ENCODE peak calls at places on chromosomes 16 and 17, in seven cellular contexts. Y is esophagus squamous epithelium, U is mucosa of descending colon, B is cardiac muscle cell, L is RWPE1, Q is right lobe of liver, I is fibroblast of pulmonary artery. P is an unnamed sample.

GRCh38 chr16:4538067-4538385 is 547 bp downstream of the CDIP1 start:
- DNase-seq in L (peak), Q (peak), Y (no peak), I (no peak), U (no peak), B (peak), P (no peak)

GRCh38 chr16:26177438-26177837 is 485.7 kb downstream of the HS3ST4 start:
- DNase-seq in Y (no peak), Q (no peak), U (no peak), B (no peak), L (no peak), I (no peak), P (no peak)

GRCh38 chr16:87608400-87608985 is 6.2 kb downstream of the JPH3 start:
- DNase-seq in L (peak), B (peak), Y (no peak), U (peak), Q (no peak), I (peak), P (no peak)

GRCh38 chr17:29909604-29910003 is 20.4 kb downstream of the SSH2 start:
- DNase-seq in I (no peak), B (no peak), Q (no peak), Y (no peak), U (no peak), L (peak), P (no peak)

GRCh38 chr17:35700157-35700556 is 31.3 kb upstream of the RASL10B start:
- DNase-seq in L (no peak), U (no peak), I (peak), Y (no peak), Q (no peak), B (no peak), P (no peak)

GRCh38 chr17:75181608-75182318 is 996 bp downstream of the SUMO2 start:
- DNase-seq in L (no peak), Y (no peak), B (peak), U (peak), I (no peak), Q (peak), P (no peak)

GRCh38 chr17:77163521-77164280 is 22.9 kb downstream of the SEC14L1 start:
- DNase-seq in B (no peak), U (no peak), I (no peak), Y (no peak), Q (no peak), L (no peak), P (no peak)

GRCh38 chr16:51245306-51245705 is 94.2 kb upstream of the SALL1 start:
- DNase-seq in L (no peak), Q (no peak), U (no peak), Y (no peak), B (no peak), I (no peak), P (no peak)

GRCh38 chr17:19647697-19648474 is 665 bp upstream of the ALDH3A2 start:
- DNase-seq in U (peak), Q (peak), Y (no peak), L (peak), B (peak), I (peak), P (peak)

GRCh38 chr17:19651461-19652238 is 3.1 kb downstream of the ALDH3A2 start:
- DNase-seq in I (no peak), Q (no peak), Y (no peak), L (no peak), B (no peak), U (peak), P (no peak)

GRCh38 chr17:19646788-19647696 is 1.5 kb upstream of the ALDH3A2 start:
- DNase-seq in L (no peak), Y (no peak), Q (peak), B (peak), U (no peak), I (peak), P (no peak)

GRCh38 chr17:19650826-19651225 is 2.3 kb downstream of the ALDH3A2 start:
- DNase-seq in I (no peak), L (no peak), B (no peak), U (no peak), Q (no peak), Y (no peak), P (no peak)

DNA sequence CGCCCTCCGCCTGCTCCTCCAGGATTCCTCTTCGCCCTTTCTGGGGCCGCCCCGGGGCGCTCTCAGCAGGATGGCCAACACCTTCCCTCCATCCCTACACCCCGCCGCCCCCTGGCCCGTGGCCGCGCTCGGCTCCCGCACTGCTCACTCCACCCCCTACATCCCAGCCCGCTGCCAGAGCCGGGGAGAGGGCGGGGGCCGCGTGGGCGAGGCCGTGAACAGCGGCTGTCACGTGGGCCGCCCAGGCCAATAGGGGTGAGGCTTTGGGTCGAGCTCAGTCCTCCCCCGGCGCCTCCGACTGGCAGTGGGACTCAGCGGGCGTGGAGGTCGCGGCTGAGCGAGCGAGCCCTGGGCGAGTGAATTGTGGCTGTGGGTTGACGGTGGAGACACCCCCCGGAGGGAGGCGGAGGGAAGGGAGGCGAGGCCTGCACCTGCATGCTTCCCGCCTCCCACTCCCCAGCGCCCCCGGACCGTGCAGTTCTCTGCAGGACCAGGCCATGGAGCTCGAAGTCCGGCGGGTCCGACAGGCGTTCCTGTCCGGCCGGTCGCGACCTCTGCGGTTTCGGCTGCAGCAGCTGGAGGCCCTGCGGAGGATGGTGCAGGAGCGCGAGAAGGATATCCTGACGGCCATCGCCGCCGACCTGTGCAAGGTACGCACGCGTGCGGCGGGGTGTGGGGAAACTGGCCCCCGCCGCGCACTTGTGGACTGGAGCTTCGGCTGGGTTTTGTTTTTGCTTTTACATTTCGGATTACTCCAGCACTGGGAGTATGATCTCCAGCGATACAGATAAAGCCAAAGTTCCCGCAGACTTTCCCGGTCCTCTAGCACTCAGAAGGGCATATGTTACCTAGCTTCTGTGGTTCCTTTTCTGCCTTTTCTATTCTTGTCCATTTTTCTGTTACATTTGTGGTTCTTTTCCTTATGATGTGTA is at the start of gene ALDH3A2:
- DNase-seq in L (peak), I (peak), B (peak), U (peak), Q (peak), Y (peak), P (peak)
- TF ChIP-seq CTCF in L (no peak), I (peak), B (peak), U (no peak), Q (peak), Y (peak), P (peak)

GRCh38 chr16:54647731-54648221 is 282.9 kb upstream of the IRX5 start:
- DNase-seq in U (no peak), Y (no peak), Q (no peak), I (peak), B (peak), L (peak), P (no peak)
- TF ChIP-seq CTCF in U (no peak), Y (no peak), Q (no peak), I (no peak), B (no peak), L (no peak), P (no peak)

GRCh38 chr17:9878791-9879525 is 26.1 kb downstream of the RCVRN start:
- DNase-seq in L (peak), B (peak), I (no peak), U (no peak), Q (no peak), Y (no peak), P (no peak)

GRCh38 chr17:9872852-9873251 is 32.2 kb downstream of the RCVRN start:
- DNase-seq in L (no peak), Q (no peak), U (peak), Y (no peak), B (no peak), I (no peak), P (no peak)

GRCh38 chr17:9875441-9875840 is 29.6 kb downstream of the RCVRN start:
- DNase-seq in Y (no peak), Q (no peak), L (no peak), U (peak), B (peak), I (peak), P (no peak)

GRCh38 chr17:9878361-9878760 is 26.7 kb downstream of the RCVRN start:
- DNase-seq in Q (no peak), Y (no peak), I (no peak), B (no peak), L (no peak), U (no peak), P (no peak)

DNA sequence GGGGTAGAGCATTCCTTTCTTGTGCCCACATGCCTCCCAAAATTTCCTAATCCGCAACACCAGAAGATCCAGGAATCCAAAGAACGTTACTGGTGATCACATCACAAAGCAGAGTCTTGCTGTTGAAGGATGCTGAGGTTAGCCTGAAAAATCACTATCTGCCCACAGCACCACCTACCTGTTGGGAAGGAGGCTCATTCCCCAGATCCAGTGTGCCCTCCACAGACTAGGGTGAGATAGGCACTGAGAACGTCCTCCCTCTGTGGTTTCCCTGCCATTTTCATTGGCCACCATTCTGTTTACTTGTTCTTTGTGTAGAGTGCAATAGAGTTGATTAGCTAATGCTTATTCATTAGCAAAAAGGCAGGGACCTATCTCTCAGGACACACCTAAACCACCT is 30.3 kb downstream of the RCVRN start:
- DNase-seq in I (no peak), Q (no peak), Y (no peak), U (no peak), B (no peak), L (no peak), P (no peak)
- TF ChIP-seq CTCF in I (no peak), Q (no peak), Y (no peak), U (no peak), B (no peak), L (no peak), P (no peak)

GRCh38 chr17:34581446-34582184 is 2.2 kb downstream of the TMEM132E start:
- DNase-seq in L (no peak), Y (no peak), B (no peak), Q (no peak), U (no peak), I (no peak), P (no peak)

GRCh38 chr17:34582901-34583245 is 3.5 kb downstream of the TMEM132E start:
- DNase-seq in U (no peak), L (no peak), I (no peak), Y (no peak), B (no peak), Q (no peak), P (no peak)

GRCh38 chr17:34582185-34582900 is 3.0 kb downstream of the TMEM132E start:
- DNase-seq in Q (no peak), U (no peak), L (no peak), Y (no peak), B (no peak), I (no peak), P (no peak)

GRCh38 chr17:34586346-34586846 is 7.0 kb downstream of the TMEM132E start:
- DNase-seq in U (no peak), L (no peak), B (no peak), Y (no peak), I (no peak), Q (no peak), P (no peak)

DNA sequence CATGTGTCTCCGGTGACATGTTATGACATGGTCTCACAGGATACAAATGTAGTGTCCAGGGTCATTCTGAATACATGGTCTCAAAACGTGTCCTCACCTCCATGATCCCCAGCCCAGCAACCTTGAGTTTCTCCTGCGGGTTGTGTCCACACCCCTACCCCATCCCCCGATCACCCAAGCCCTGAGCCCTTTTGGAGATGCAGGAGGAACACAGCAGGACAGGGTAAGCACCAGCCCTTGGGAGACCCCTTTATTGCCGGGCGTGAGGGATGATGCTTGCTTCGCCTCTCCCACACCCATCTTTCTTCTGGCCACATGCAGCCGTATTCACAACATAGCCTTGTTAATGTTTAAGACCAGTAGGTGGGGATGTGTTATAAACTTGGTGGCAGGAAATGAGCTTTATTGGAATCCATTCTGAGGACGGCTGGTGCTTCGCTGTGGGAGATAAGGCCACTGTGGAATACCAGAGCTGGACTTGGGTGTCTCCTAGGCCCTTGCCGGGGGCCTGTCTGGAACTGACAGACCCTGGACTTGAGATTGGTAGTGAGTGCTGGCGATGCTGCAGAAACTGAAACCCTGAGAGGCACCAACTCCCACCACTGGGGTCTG is 5.5 kb downstream of the TMEM132E start:
- DNase-seq in Q (no peak), L (peak), I (peak), U (peak), Y (no peak), B (peak), P (no peak)
- TF ChIP-seq CTCF in Q (peak), L (no peak), I (peak), U (no peak), Y (no peak), B (peak), P (no peak)

GRCh38 chr17:16512011-16512410 is 20.0 kb upstream of the LRRC75A start:
- DNase-seq in Y (no peak), I (no peak), B (no peak), U (no peak), L (no peak), Q (no peak), P (no peak)
- TF ChIP-seq CTCF in Y (no peak), I (no peak), B (no peak), U (no peak), L (no peak), Q (no peak), P (no peak)

GRCh38 chr17:12089809-12090384 is 69.2 kb downstream of the MAP2K4 start:
- DNase-seq in I (peak), L (peak), Q (no peak), Y (no peak), U (no peak), B (peak), P (no peak)

GRCh38 chr17:12085076-12085949 is 64.6 kb downstream of the MAP2K4 start:
- DNase-seq in I (no peak), Y (no peak), L (no peak), Q (no peak), U (no peak), B (no peak), P (no peak)

GRCh38 chr17:12088035-12088434 is 67.4 kb downstream of the MAP2K4 start:
- DNase-seq in U (no peak), Y (no peak), I (no peak), Q (no peak), L (no peak), B (no peak), P (no peak)
- TF ChIP-seq CTCF in U (no peak), Y (no peak), I (no peak), Q (no peak), L (no peak), B (no peak), P (no peak)

GRCh38 chr17:14300628-14301278 is at the start of gene HS3ST3B1:
- DNase-seq in I (peak), Q (peak), Y (peak), L (peak), B (peak), U (peak), P (peak)
- TF ChIP-seq CTCF in I (no peak), Q (no peak), Y (no peak), L (no peak), B (peak), U (no peak), P (no peak)

GRCh38 chr16:1764971-1765370 is 6.4 kb downstream of the NME3 start:
- DNase-seq in B (no peak), L (no peak), I (no peak), Q (no peak), U (no peak), Y (no peak), P (no peak)

GRCh38 chr16:1765826-1766225 is 5.5 kb downstream of the NME3 start:
- DNase-seq in Q (no peak), Y (no peak), I (no peak), L (no peak), B (no peak), U (no peak), P (no peak)

GRCh38 chr16:1762879-1763520 is 8.3 kb downstream of the NME3 start:
- DNase-seq in L (no peak), Q (no peak), I (no peak), B (no peak), U (no peak), Y (no peak), P (no peak)

GRCh38 chr16:1762196-1762878 is 9.0 kb downstream of the NME3 start:
- DNase-seq in U (no peak), Q (no peak), I (no peak), Y (no peak), B (no peak), L (no peak), P (no peak)

GRCh38 chr16:1763521-1764511 is 7.5 kb downstream of the NME3 start:
- DNase-seq in L (no peak), Q (no peak), I (no peak), B (peak), U (no peak), Y (no peak), P (no peak)
- TF ChIP-seq CTCF in L (peak), Q (no peak), I (peak), B (peak), U (no peak), Y (peak), P (peak)

DNA sequence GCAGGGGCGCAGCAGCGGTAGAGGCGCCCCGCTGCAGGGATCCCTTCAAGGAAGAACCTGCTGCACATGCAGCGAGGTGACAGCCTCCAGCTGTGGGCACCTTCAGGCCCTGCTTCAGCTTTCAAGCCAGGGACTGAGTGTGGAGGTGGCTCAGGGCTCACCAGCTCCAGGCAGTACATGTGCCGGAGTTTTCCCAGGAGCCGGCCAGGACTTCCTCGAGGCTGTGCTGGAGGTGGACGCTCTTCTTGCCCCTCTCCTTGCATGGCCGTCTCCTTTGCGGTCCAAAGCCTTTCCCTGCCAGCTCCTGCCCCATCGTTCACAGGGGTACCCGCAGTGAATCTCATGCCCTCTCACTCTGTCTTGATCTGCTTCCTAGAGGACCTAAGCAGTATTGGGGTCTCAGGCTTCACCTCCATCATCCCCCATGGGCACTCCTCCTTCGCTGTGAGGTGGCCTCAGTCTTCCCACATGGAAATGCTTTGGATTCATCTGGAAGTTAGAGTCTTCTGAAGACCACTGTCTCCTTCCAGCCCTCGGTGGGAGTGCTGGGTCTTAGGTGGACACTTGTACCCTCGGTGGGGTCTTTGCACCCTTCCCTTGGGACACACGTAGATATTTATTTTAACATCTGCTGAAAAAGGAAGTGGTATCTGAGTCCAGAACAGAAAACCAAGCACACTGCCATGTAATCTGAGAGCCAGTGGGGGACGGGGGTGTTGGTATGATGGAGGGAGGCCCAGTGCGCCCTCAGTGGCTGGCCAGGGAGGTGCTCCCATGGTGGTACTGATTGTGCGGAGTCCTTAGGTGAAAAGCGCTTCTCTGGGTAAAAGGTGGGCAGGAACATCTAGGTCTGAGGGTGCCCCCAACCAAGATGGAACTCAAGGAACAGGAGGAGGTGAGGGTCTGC is 7.0 kb downstream of the XYLT2 start:
- DNase-seq in I (no peak), L (no peak), Y (no peak), Q (peak), B (no peak), U (no peak), P (no peak)
- TF ChIP-seq CTCF in I (no peak), L (no peak), Y (no peak), Q (no peak), B (no peak), U (no peak), P (no peak)